ENCODE peak calls at places on chromosomes 4 and X, in nine cellular contexts. V is GM12878, Y is fibroblast of lung, C is endothelial cell of umbilical vein, T is Karpas-422, O is HCT116, F is neural progenitor cell, W is H9, R is PC-3. G is an unnamed sample.

GRCh38 chr4:159463235-159463634 is 360.4 kb downstream of the RAPGEF2 start:
- DNase-seq in V (no peak), Y (no peak), C (no peak), T (no peak), O (no peak), F (no peak), W (no peak), R (no peak), G (no peak)

GRCh38 chr4:85968945-85969830 is 390.7 kb downstream of the MAPK10 start:
- DNase-seq in V (no peak), Y (peak; percentile 69), C (peak; percentile 82), T (peak; percentile 85), O (no peak), F (peak; percentile 57), W (no peak), R (peak; percentile 81), G (peak; percentile 49)

GRCh38 chrX:109475174-109475891 is 6.6 kb downstream of the GUCY2F start:
- DNase-seq in V (no peak), Y (peak; percentile 51), C (peak; percentile 58), T (no peak), O (peak; percentile 54), F (peak; percentile 91), W (peak; percentile 92), R (peak; percentile 62), G (no peak)

GRCh38 chr4:78585633-78586032 is 34.1 kb downstream of the ANXA3 start:
- DNase-seq in V (no peak), Y (no peak), C (no peak), T (no peak), O (no peak), F (no peak), W (no peak), R (no peak), G (no peak)

GRCh38 chr4:150262611-150263010 is 184.4 kb downstream of the DCLK2 start:
- DNase-seq in V (no peak), Y (no peak), C (no peak), T (no peak), O (no peak), F (no peak), W (no peak), R (no peak), G (no peak)

GRCh38 chr4:10173754-10174749 is 57.5 kb upstream of the WDR1 start:
- DNase-seq in V (no peak), Y (no peak), C (no peak), T (no peak), O (no peak), F (no peak), W (no peak), R (peak; percentile 17), G (no peak)

GRCh38 chr4:73701116-73701515 is 39.3 kb upstream of the CXCL8 start:
- DNase-seq in V (no peak), Y (peak; percentile 60), C (no peak), T (no peak), O (no peak), F (no peak), W (no peak), R (peak; percentile 63), G (no peak)

GRCh38 chr4:73726000-73726399 is 14.4 kb upstream of the CXCL8 start:
- DNase-seq in V (no peak), Y (peak; percentile 87), C (peak; percentile 88), T (no peak), O (peak; percentile 63), F (no peak), W (no peak), R (peak; percentile 99), G (no peak)

GRCh38 chrX:144840616-144841015 is 406.7 kb upstream of the SPANXN1 start:
- DNase-seq in V (no peak), Y (no peak), C (no peak), T (no peak), O (no peak), F (no peak), W (no peak), R (no peak), G (no peak)

GRCh38 chr4:16168710-16169388 is 57.4 kb downstream of the TAPT1 start:
- DNase-seq in V (no peak), Y (no peak), C (no peak), T (no peak), O (no peak), F (no peak), W (no peak), R (no peak), G (no peak)

GRCh38 chrX:128287693-128288092 is 235.5 kb upstream of the ACTRT1 start:
- DNase-seq in V (no peak), Y (no peak), C (no peak), T (no peak), O (no peak), F (no peak), W (no peak), R (peak; percentile 20), G (no peak)

GRCh38 chr4:122666527-122667245 is 45.8 kb upstream of the IL21 start:
- DNase-seq in V (no peak), Y (peak; percentile 97), C (peak; percentile 71), T (no peak), O (peak; percentile 52), F (no peak), W (no peak), R (peak; percentile 82), G (no peak)

GRCh38 chrX:3939967-3940610 is 226.6 kb upstream of the PRKX start:
- DNase-seq in V (no peak), Y (peak; percentile 4), C (peak; percentile 2), T (peak; percentile 74), O (peak; percentile 15), F (peak; percentile 41), W (no peak), R (peak; percentile 50), G (peak; percentile 21)

GRCh38 chr4:8907596-8908205 is 36.1 kb upstream of the HMX1 start:
- DNase-seq in V (no peak), Y (no peak), C (no peak), T (no peak), O (no peak), F (no peak), W (peak; percentile 24), R (no peak), G (no peak)

GRCh38 chrX:100478714-100479113 is 68.6 kb upstream of the PCDH19 start:
- DNase-seq in V (no peak), Y (no peak), C (no peak), T (no peak), O (no peak), F (no peak), W (no peak), R (no peak), G (no peak)

GRCh38 chrX:110182362-110182761 is 135.5 kb downstream of the AMMECR1 start:
- DNase-seq in V (no peak), Y (no peak), C (no peak), T (no peak), O (no peak), F (no peak), W (no peak), R (peak; percentile 29), G (no peak)

GRCh38 chrX:23327104-23327503 is 7.5 kb upstream of the PTCHD1 start:
- DNase-seq in V (no peak), Y (peak; percentile 3), C (no peak), T (no peak), O (no peak), F (peak; percentile 32), W (no peak), R (no peak), G (no peak)

GRCh38 chr4:1767058-1767769 is 25.9 kb upstream of the FGFR3 start:
- DNase-seq in V (no peak), Y (peak; percentile 27), C (no peak), T (peak; percentile 89), O (no peak), F (peak; percentile 95), W (peak; percentile 69), R (no peak), G (peak; percentile 55)

DNA sequence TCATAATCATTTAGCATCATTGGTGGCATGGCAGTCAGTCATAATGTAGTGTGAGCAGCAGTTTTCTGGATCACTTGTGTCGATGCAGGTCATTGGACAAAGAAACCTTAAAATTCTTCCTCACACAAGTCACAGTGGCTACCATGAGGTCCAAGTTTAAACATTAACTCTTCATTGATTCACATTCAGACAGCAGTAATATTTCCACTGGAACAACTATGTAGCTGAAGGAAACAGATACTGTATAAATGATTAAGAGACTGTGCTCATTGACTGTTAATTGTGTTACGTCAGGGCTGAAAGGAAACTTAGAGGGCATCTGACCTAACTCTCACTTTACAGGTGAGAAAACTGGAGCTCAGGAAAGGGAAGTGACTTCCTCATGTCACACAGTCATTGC is 261.8 kb downstream of the KLHL13 start:
- DNase-seq in V (no peak), Y (no peak), C (no peak), T (no peak), O (no peak), F (no peak), W (no peak), R (no peak), G (no peak)
- H3K4me2 ChIP-seq in V (no peak overlapping the region), Y (no peak overlapping the region), C (no peak overlapping the region), T (no peak overlapping the region), O (no peak overlapping the region), F (no peak overlapping the region), W (no peak overlapping the region), R (no peak overlapping the region), G (no peak overlapping the region)

GRCh38 chr4:39044364-39044946 is 12.2 kb upstream of the TMEM156 start:
- DNase-seq in V (peak; percentile 90), Y (peak; percentile 88), C (peak; percentile 94), T (peak; percentile 96), O (peak; percentile 64), F (peak; percentile 98), W (peak; percentile 94), R (peak; percentile 84), G (peak; percentile 90)

GRCh38 chr4:39042365-39042764 is 10.2 kb upstream of the TMEM156 start:
- DNase-seq in V (no peak), Y (no peak), C (no peak), T (no peak), O (no peak), F (no peak), W (no peak), R (no peak), G (no peak)

GRCh38 chr4:39043697-39044363 is 11.6 kb upstream of the TMEM156 start:
- DNase-seq in V (peak; percentile 32), Y (no peak), C (peak; percentile 87), T (peak; percentile 90), O (no peak), F (no peak), W (no peak), R (no peak), G (peak; percentile 59)

GRCh38 chr4:39044947-39045734 is 12.9 kb upstream of the TMEM156 start:
- DNase-seq in V (no peak), Y (no peak), C (peak; percentile 43), T (peak; percentile 70), O (no peak), F (peak; percentile 80), W (peak; percentile 44), R (no peak), G (peak; percentile 63)

GRCh38 chr4:39043058-39043696 is 11.0 kb upstream of the TMEM156 start:
- DNase-seq in V (no peak), Y (no peak), C (no peak), T (no peak), O (no peak), F (no peak), W (no peak), R (peak; percentile 85), G (no peak)
- H3K4me1 ChIP-seq in V (peaks cover 10% of the 10 kb centered on the region), Y (peaks cover 2% of the 10 kb centered on the region), C (peaks cover 25% of the 10 kb centered on the region), T (peaks cover 64% of the 10 kb centered on the region), O (peaks cover 27% of the 10 kb centered on the region), F (peaks cover 14% of the 10 kb centered on the region), W (peaks cover 2% of the 10 kb centered on the region), R (peaks cover 54% of the 10 kb centered on the region), G (peaks cover 59% of the 10 kb centered on the region)

GRCh38 chrX:12974217-12974796 is 603 bp upstream of the TMSB4X start:
- DNase-seq in V (no peak), Y (peak; percentile 85), C (peak; percentile 58), T (peak; percentile 64), O (no peak), F (peak; percentile 74), W (peak; percentile 54), R (peak; percentile 57), G (peak; percentile 59)
- H2AFZ ChIP-seq in V (no peak overlapping the region), Y (no peak overlapping the region), C (no peak overlapping the region), T (peak overlapping the region; percentile 48), O (peak overlapping the region; percentile 95), F (peak overlapping the region; percentile 75), W (no peak overlapping the region), R (peak overlapping the region; percentile 83), G (peak overlapping the region; percentile 55)

GRCh38 chr4:174358410-174358809 is 74.7 kb downstream of the CEP44 start:
- DNase-seq in V (no peak), Y (no peak), C (no peak), T (no peak), O (no peak), F (no peak), W (no peak), R (no peak), G (no peak)
- H3K4me2 ChIP-seq in V (peak overlapping the region; percentile 59), Y (no peak overlapping the region), C (no peak overlapping the region), T (no peak overlapping the region), O (no peak overlapping the region), F (no peak overlapping the region), W (no peak overlapping the region), R (peak overlapping the region; percentile 33), G (no peak overlapping the region)